ENCODE peak calls at places on chromosomes 4 and X, in eight cellular contexts. X is CD4-positive, alpha-beta T cell; Z is AML-193; J is stimulated activated CD8-positive, alpha-beta memory T cell treated with anti-CD3 and anti-CD28 coated beads, Interleukin-15, amount 100 ng/mL, for 24 hours; S is GM19239; I is aorta; F is stimulated activated CD4-positive, alpha-beta T cell treated with anti-CD3 and anti-CD28 coated beads, Interleukin-1b, Interleukin-23, amount 100 ng/mL, for 1 hour; K is effector CD8-positive, alpha-beta T cell. N is an unnamed sample.

GRCh38 chrX:50635811-50636365 is 165.3 kb upstream of the DGKK start:
- DNase-seq in X (no peak), Z (no peak), J (no peak), S (no peak), I (no peak), F (no peak), K (no peak), N (no peak)

GRCh38 chr4:1253831-1254230 is 4.9 kb upstream of the CTBP1 start:
- DNase-seq in X (no peak), Z (no peak), J (no peak), S (no peak), I (no peak), F (no peak), K (no peak), N (no peak)

GRCh38 chr4:7384003-7384928 is 50.5 kb downstream of the PSAPL1 start:
- DNase-seq in X (no peak), Z (no peak), J (no peak), S (no peak), I (peak; percentile 30), F (no peak), K (no peak), N (peak; percentile 29)

GRCh38 chr4:124806403-124806802 is 93.9 kb upstream of the ANKRD50 start:
- DNase-seq in X (no peak), Z (no peak), J (no peak), S (no peak), I (no peak), F (no peak), K (no peak), N (no peak)

GRCh38 chrX:1534321-1535168 is 2.4 kb downstream of the P2RY8 start:
- DNase-seq in X (peak; percentile 28), Z (peak; percentile 15), J (no peak), S (no peak), I (no peak), F (no peak), K (peak; percentile 15), N (peak; percentile 25)

GRCh38 chrX:154791951-154792350 is 13.3 kb downstream of the MPP1 start:
- DNase-seq in X (no peak), Z (no peak), J (no peak), S (no peak), I (no peak), F (no peak), K (no peak), N (no peak)

GRCh38 chr4:1446502-1447153 is 40.4 kb upstream of the NKX1-1 start:
- DNase-seq in X (no peak), Z (no peak), J (no peak), S (no peak), I (peak; percentile 41), F (no peak), K (no peak), N (no peak)

GRCh38 chr4:3317011-3317655 is 24.3 kb downstream of the RGS12 start:
- DNase-seq in X (no peak), Z (no peak), J (no peak), S (no peak), I (peak; percentile 32), F (no peak), K (no peak), N (no peak)

GRCh38 chr4:74111990-74112389 is 13.0 kb upstream of the CXCL2 start:
- DNase-seq in X (no peak), Z (no peak), J (no peak), S (no peak), I (no peak), F (no peak), K (no peak), N (no peak)

GRCh38 chr4:16916719-16917337 is 18.4 kb upstream of the LDB2 start:
- DNase-seq in X (peak; percentile 43), Z (peak; percentile 61), J (peak; percentile 37), S (peak; percentile 52), I (no peak), F (peak; percentile 19), K (peak; percentile 43), N (no peak)

GRCh38 chr4:110540606-110541440 is 64.9 kb downstream of the ENPEP start:
- DNase-seq in X (no peak), Z (no peak), J (no peak), S (no peak), I (no peak), F (no peak), K (no peak), N (no peak)

GRCh38 chrX:130626521-130626920 is 224.7 kb downstream of the RBMX2 start:
- DNase-seq in X (no peak), Z (no peak), J (no peak), S (no peak), I (no peak), F (no peak), K (no peak), N (no peak)

GRCh38 chr4:113604955-113605354 is 156.6 kb downstream of the CAMK2D start:
- DNase-seq in X (no peak), Z (no peak), J (no peak), S (no peak), I (no peak), F (no peak), K (no peak), N (no peak)

GRCh38 chr4:155543126-155543765 is 123.4 kb upstream of the GUCY1A1 start:
- DNase-seq in X (no peak), Z (no peak), J (no peak), S (no peak), I (no peak), F (no peak), K (no peak), N (no peak)

GRCh38 chr4:74109894-74110605 is 11.1 kb upstream of the CXCL2 start:
- DNase-seq in X (no peak), Z (no peak), J (no peak), S (no peak), I (no peak), F (no peak), K (no peak), N (no peak)

GRCh38 chr4:24583451-24584174 is 741 bp downstream of the DHX15 start:
- DNase-seq in X (peak; percentile 13), Z (peak; percentile 43), J (peak; percentile 19), S (peak; percentile 15), I (peak; percentile 72), F (no peak), K (peak; percentile 21), N (peak; percentile 81)

GRCh38 chrX:49242545-49243066 is 7.3 kb downstream of the CCDC22 start:
- DNase-seq in X (no peak), Z (no peak), J (no peak), S (no peak), I (no peak), F (no peak), K (no peak), N (no peak)

GRCh38 chr4:153176938-153177337 is 27.3 kb upstream of the TRIM2 start:
- DNase-seq in X (no peak), Z (no peak), J (no peak), S (no peak), I (no peak), F (no peak), K (no peak), N (no peak)

GRCh38 chr4:109301691-109302365 is 630 bp downstream of the COL25A1 start:
- DNase-seq in X (no peak), Z (no peak), J (no peak), S (no peak), I (no peak), F (no peak), K (no peak), N (no peak)

GRCh38 chr4:1009647-1010521 is 1.5 kb upstream of the FGFRL1 start:
- DNase-seq in X (peak; percentile 67), Z (peak; percentile 46), J (peak; percentile 77), S (peak; percentile 91), I (peak; percentile 78), F (peak; percentile 54), K (peak; percentile 63), N (no peak)

GRCh38 chrX:125295337-125295736 is 24.3 kb upstream of the TEX13C start:
- DNase-seq in X (no peak), Z (no peak), J (no peak), S (no peak), I (no peak), F (no peak), K (no peak), N (no peak)

GRCh38 chr4:173752610-173753009 is 222.6 kb upstream of the HAND2 start:
- DNase-seq in X (no peak), Z (peak; percentile 32), J (no peak), S (no peak), I (peak; percentile 38), F (no peak), K (no peak), N (no peak)

GRCh38 chrX:75786290-75786689 is 1.2 kb upstream of the MAGEE2 start:
- DNase-seq in X (no peak), Z (no peak), J (no peak), S (no peak), I (no peak), F (no peak), K (no peak), N (no peak)

GRCh38 chr4:112111306-112111705 is 33.9 kb upstream of the FAM241A start:
- DNase-seq in X (no peak), Z (no peak), J (no peak), S (no peak), I (no peak), F (no peak), K (no peak), N (no peak)

GRCh38 chrX:29965634-29966033 is 249.7 kb upstream of the MAGEB2 start:
- DNase-seq in X (no peak), Z (no peak), J (no peak), S (no peak), I (no peak), F (no peak), K (no peak), N (no peak)

GRCh38 chr4:52052475-52052780 is 1.3 kb downstream of the SPATA18 start:
- DNase-seq in X (no peak), Z (no peak), J (no peak), S (no peak), I (no peak), F (no peak), K (no peak), N (no peak)

GRCh38 chr4:41763741-41764140 is 15.2 kb upstream of the PHOX2B start:
- DNase-seq in X (no peak), Z (peak; percentile 55), J (no peak), S (no peak), I (no peak), F (no peak), K (no peak), N (no peak)

GRCh38 chr4:26110493-26110892 is 196.5 kb downstream of the SMIM20 start:
- DNase-seq in X (no peak), Z (no peak), J (no peak), S (no peak), I (no peak), F (no peak), K (no peak), N (no peak)

GRCh38 chrX:20547649-20548051 is 280.9 kb upstream of the RPS6KA3 start:
- DNase-seq in X (no peak), Z (no peak), J (no peak), S (no peak), I (peak; percentile 73), F (no peak), K (no peak), N (no peak)

GRCh38 chr4:8846046-8846720 is 25.5 kb downstream of the HMX1 start:
- DNase-seq in X (no peak), Z (no peak), J (no peak), S (no peak), I (no peak), F (no peak), K (no peak), N (peak; percentile 68)

GRCh38 chr4:173218411-173219125 is 50.0 kb downstream of the GALNT7 start:
- DNase-seq in X (no peak), Z (no peak), J (no peak), S (no peak), I (no peak), F (no peak), K (no peak), N (no peak)

GRCh38 chr4:33959519-33959918 is 2284.8 kb downstream of the ARAP2 start:
- DNase-seq in X (no peak), Z (no peak), J (no peak), S (no peak), I (no peak), F (no peak), K (no peak), N (no peak)

GRCh38 chrX:102808336-102808735 is 87.8 kb downstream of the GPRASP3 start:
- DNase-seq in X (no peak), Z (peak; percentile 16), J (no peak), S (no peak), I (no peak), F (no peak), K (no peak), N (no peak)

GRCh38 chrX:47174376-47174775 is 19.3 kb upstream of the UBA1 start:
- DNase-seq in X (no peak), Z (no peak), J (no peak), S (no peak), I (peak; percentile 43), F (no peak), K (no peak), N (no peak)

N was measured in suprapubic skin.